ENCODE peak calls at places on chromosomes 3 and 15, in nine cellular contexts. J, Z, L, X, K, Q, R, I and A are unnamed samples.

GRCh38 chr3:183233986-183234385 is 19.1 kb upstream of the B3GNT5 start:
- DNase-seq in K (no peak), L (no peak), J (no peak), I (no peak), R (no peak), Q (no peak), Z (no peak), X (no peak), A (no peak)

GRCh38 chr3:64184621-64185020 is 40.6 kb downstream of the PRICKLE2 start:
- DNase-seq in J (no peak), K (no peak), I (no peak), X (no peak), L (no peak), Q (peak), R (no peak), Z (no peak), A (no peak)

GRCh38 chr15:45903283-45903682 is 268.5 kb downstream of the SQOR start:
- DNase-seq in I (no peak), L (no peak), J (no peak), Z (no peak), K (no peak), R (no peak), X (no peak), Q (no peak), A (no peak)

GRCh38 chr3:132038198-132038825 is 3.5 kb upstream of the CPNE4 start:
- DNase-seq in X (peak), J (no peak), L (no peak), I (no peak), R (no peak), Q (peak), K (peak), Z (no peak), A (peak)

GRCh38 chr3:54654776-54655175 is 273.1 kb downstream of the LRTM1 start:
- DNase-seq in J (no peak), X (no peak), I (no peak), R (no peak), Z (no peak), L (no peak), K (no peak), Q (no peak), A (no peak)

GRCh38 chr3:127682576-127682975 is 9.8 kb downstream of the ABTB1 start:
- DNase-seq in L (peak), K (no peak), R (no peak), J (peak), I (peak), X (no peak), Z (no peak), Q (no peak), A (no peak)

GRCh38 chr3:156599475-156599874 is 44.6 kb upstream of the SSR3 start:
- DNase-seq in R (no peak), J (no peak), L (no peak), X (no peak), Z (no peak), Q (no peak), I (no peak), K (no peak), A (no peak)

GRCh38 chr15:71683401-71684274 is 126.7 kb upstream of the NR2E3 start:
- DNase-seq in X (no peak), Z (no peak), L (no peak), K (no peak), I (no peak), J (no peak), R (no peak), Q (no peak), A (no peak)

GRCh38 chr3:138812806-138813205 is 21.9 kb downstream of the PIK3CB start:
- DNase-seq in Q (no peak), Z (no peak), X (no peak), K (no peak), R (no peak), L (no peak), I (no peak), J (no peak), A (no peak)

GRCh38 chr3:149703474-149703873 is 45.6 kb upstream of the WWTR1 start:
- DNase-seq in Z (no peak), J (no peak), Q (no peak), L (peak), X (no peak), I (no peak), K (no peak), R (no peak), A (no peak)

GRCh38 chr3:148331111-148331818 is 366.4 kb upstream of the AGTR1 start:
- DNase-seq in Q (no peak), L (no peak), X (no peak), Z (no peak), K (no peak), R (no peak), J (no peak), I (no peak), A (no peak)

GRCh38 chr3:129052675-129053074 is 7.9 kb upstream of the GP9 start:
- DNase-seq in J (no peak), Z (no peak), L (peak), X (no peak), I (no peak), K (no peak), R (no peak), Q (no peak), A (no peak)

GRCh38 chr3:63343674-63344073 is 65.6 kb downstream of the SYNPR start:
- DNase-seq in J (peak), Q (peak), R (peak), X (peak), K (no peak), Z (no peak), L (peak), I (peak), A (no peak)

GRCh38 chr3:127441764-127442163 is 148.8 kb downstream of the TPRA1 start:
- DNase-seq in K (no peak), R (no peak), Q (no peak), I (peak), L (no peak), J (no peak), X (no peak), Z (no peak), A (no peak)

GRCh38 chr3:39381432-39381831 is 1.7 kb upstream of the SLC25A38 start:
- DNase-seq in Z (no peak), X (no peak), J (no peak), Q (no peak), L (no peak), K (no peak), R (no peak), I (no peak), A (no peak)

GRCh38 chr3:156793400-156793799 is 32.8 kb upstream of the LEKR1 start:
- DNase-seq in Z (no peak), I (no peak), L (no peak), R (no peak), X (no peak), K (no peak), Q (no peak), J (no peak), A (no peak)

GRCh38 chr3:187748050-187748481 is 2.8 kb upstream of the BCL6 start:
- DNase-seq in Z (no peak), R (peak), K (peak), I (peak), Q (peak), X (peak), J (peak), L (peak), A (peak)

GRCh38 chr3:115164374-115165221 is 17.5 kb upstream of the ZBTB20 start:
- DNase-seq in Q (no peak), L (no peak), X (no peak), J (no peak), I (no peak), K (no peak), Z (no peak), R (no peak), A (no peak)

GRCh38 chr3:132317229-132317948 is at the start of gene ACP3:
- DNase-seq in Z (peak), I (peak), R (peak), K (peak), J (no peak), Q (peak), X (peak), L (peak), A (peak)

GRCh38 chr15:69983696-69984265 is 113.9 kb downstream of the TLE3 start:
- DNase-seq in J (no peak), Q (peak), Z (no peak), L (no peak), I (no peak), X (no peak), K (no peak), R (no peak), A (no peak)

GRCh38 chr15:71397377-71397776 is 282.1 kb downstream of the THSD4 start:
- DNase-seq in X (no peak), Q (no peak), Z (no peak), I (no peak), K (no peak), R (no peak), L (no peak), J (no peak), A (no peak)

GRCh38 chr3:177144922-177145321 is 52.4 kb downstream of the TBL1XR1 start:
- DNase-seq in I (no peak), Z (peak), R (peak), K (peak), J (no peak), Q (peak), L (no peak), X (peak), A (peak)

GRCh38 chr15:70880781-70881180 is 11.5 kb downstream of the THAP10 start:
- DNase-seq in I (no peak), X (no peak), K (no peak), R (no peak), Q (no peak), J (no peak), L (no peak), Z (no peak), A (no peak)

GRCh38 chr3:158801200-158801599 is 654 bp upstream of the MFSD1 start:
- DNase-seq in R (no peak), J (no peak), Q (peak), X (no peak), K (peak), Z (no peak), L (peak), I (no peak), A (no peak)

GRCh38 chr3:13705051-13705450 is 156.1 kb downstream of the FBLN2 start:
- DNase-seq in X (no peak), R (no peak), Q (no peak), K (no peak), I (no peak), L (no peak), Z (no peak), J (no peak), A (no peak)

GRCh38 chr15:29312387-29312786 is 42.8 kb upstream of the NSMCE3 start:
- DNase-seq in Z (no peak), L (no peak), R (no peak), K (no peak), Q (peak), X (no peak), I (no peak), J (no peak), A (no peak)

GRCh38 chr3:126986001-126986400 is 3.1 kb downstream of the PLXNA1 start:
- DNase-seq in J (no peak), I (no peak), Z (no peak), Q (no peak), L (no peak), R (no peak), K (no peak), X (no peak), A (no peak)

GRCh38 chr3:14064910-14065309 is 59.8 kb downstream of the CHCHD4 start:
- DNase-seq in K (no peak), X (no peak), Z (no peak), R (no peak), Q (no peak), L (no peak), I (no peak), J (no peak), A (no peak)

GRCh38 chr15:38458646-38459045 is 4.7 kb downstream of the FAM98B start:
- DNase-seq in Q (no peak), K (no peak), R (no peak), X (no peak), I (no peak), L (no peak), J (no peak), Z (no peak), A (no peak)

GRCh38 chr15:65058394-65059368 is 9.1 kb downstream of the RASL12 start:
- DNase-seq in K (no peak), R (no peak), Q (no peak), Z (no peak), I (no peak), J (no peak), X (no peak), L (no peak), A (no peak)

GRCh38 chr15:74399511-74400312 is 32.3 kb upstream of the CYP11A1 start:
- DNase-seq in I (no peak), K (no peak), Q (peak), X (peak), L (no peak), R (peak), Z (no peak), J (no peak), A (no peak)

GRCh38 chr15:70748281-70748747 is 15.0 kb downstream of the UACA start:
- DNase-seq in K (no peak), Q (no peak), L (no peak), R (no peak), J (no peak), I (no peak), Z (no peak), X (no peak), A (no peak)

GRCh38 chr3:10292505-10293419 is at the start of gene GHRL:
- DNase-seq in Q (no peak), I (no peak), X (no peak), Z (no peak), K (peak), J (no peak), R (no peak), L (no peak), A (peak)

GRCh38 chr15:64146885-64147681 is 4.4 kb upstream of the SNX22 start:
- DNase-seq in Q (no peak), K (no peak), I (no peak), J (no peak), R (no peak), L (peak), Z (no peak), X (no peak), A (no peak)

GRCh38 chr3:8238434-8238833 is 263.2 kb upstream of the LMCD1 start:
- DNase-seq in Q (no peak), J (no peak), K (no peak), L (no peak), X (no peak), Z (no peak), R (no peak), I (no peak), A (no peak)
- TF ChIP-seq CTCF in Q (no peak), J (no peak), K (no peak), L (no peak), X (no peak), Z (no peak), R (no peak), I (no peak), A (no peak)

DNA sequence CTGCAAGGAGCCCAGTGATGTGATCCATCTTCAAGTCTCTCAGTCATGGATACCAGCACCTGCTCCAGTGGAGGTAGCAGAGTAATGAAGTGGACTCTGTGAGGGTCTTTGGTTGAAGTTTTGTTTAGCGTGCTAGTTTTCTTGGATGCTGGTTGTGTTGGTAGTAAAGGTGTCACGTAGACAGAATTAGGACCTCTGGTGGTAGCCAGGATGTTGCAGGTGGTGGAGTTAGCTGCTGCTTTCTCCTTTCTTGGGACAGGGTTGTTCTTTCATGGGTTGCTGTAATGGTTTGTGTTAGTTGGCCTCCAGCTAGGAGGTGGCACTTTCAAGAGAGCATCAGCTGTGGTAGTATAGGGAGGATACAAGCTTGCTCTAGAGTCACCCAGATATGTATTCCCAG is 125.2 kb downstream of the ANXA2 start:
- DNase-seq in K (no peak), L (no peak), R (no peak), X (no peak), I (peak), Q (no peak), Z (no peak), J (no peak), A (no peak)
- TF ChIP-seq CTCF in K (no peak), L (no peak), R (no peak), X (peak), I (peak), Q (peak), Z (no peak), J (no peak), A (no peak)

DNA sequence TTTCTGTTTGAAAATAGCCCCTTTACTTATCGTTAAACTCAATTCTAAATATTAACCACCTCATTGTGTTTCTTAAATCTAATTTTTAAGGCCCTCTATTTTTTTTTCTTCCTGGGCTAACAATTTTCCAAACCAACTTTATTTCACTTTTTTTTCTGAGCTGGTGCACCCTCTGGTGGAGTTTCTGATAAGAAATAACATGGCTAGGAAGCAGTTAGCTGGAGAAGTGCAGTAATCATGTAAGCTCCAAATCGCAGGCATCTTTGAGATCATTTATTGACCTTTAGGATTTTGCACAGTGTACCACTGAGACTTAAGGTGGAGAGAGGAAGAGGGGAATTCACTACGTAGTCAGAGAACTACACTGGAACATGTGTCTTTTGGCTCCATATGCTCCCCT is 6.4 kb downstream of the TMEM207 start:
- DNase-seq in X (no peak), J (no peak), Z (no peak), K (no peak), Q (no peak), L (no peak), I (no peak), R (peak), A (no peak)
- TF ChIP-seq CTCF in X (peak), J (no peak), Z (no peak), K (no peak), Q (peak), L (no peak), I (peak), R (peak), A (no peak)

GRCh38 chr3:152574461-152575079 is 260.4 kb upstream of the P2RY1 start:
- DNase-seq in Q (peak), Z (no peak), X (peak), R (peak), L (peak), J (peak), K (peak), I (no peak), A (peak)
- TF ChIP-seq CTCF in Q (peak), Z (peak), X (peak), R (peak), L (peak), J (peak), K (peak), I (peak), A (peak)

DNA sequence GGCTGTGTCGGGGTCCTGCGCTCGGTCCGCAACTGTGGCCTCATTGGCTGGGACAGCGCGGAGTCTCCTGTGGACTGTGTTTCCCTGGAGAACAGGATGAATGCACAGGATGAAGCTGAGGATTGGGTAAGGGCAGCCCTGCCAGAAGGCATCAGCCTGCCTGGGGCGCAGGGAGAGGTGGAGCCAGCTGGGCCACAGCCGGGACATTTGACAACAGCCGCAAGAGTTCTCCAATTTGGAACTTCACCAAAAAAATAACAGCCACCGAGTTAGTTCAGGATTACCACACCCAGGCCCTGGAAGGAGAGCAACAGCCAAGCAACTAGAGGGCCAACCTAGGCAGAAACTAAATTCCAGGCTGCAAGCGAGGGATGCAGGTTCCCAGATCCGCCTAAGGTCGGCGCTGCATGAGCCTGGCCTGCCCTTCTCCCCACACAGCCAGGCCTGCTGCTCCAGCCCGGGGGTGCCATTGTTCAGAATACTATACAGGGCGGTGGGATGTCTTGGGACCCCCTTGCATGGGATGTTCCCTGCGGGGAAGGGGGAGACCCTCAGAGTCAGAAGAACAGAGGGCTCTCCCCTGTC is 229.3 kb downstream of the OCA2 start:
- DNase-seq in L (no peak), Z (no peak), I (no peak), X (no peak), R (no peak), Q (no peak), J (no peak), K (no peak), A (no peak)
- TF ChIP-seq CTCF in L (no peak), Z (no peak), I (no peak), X (no peak), R (no peak), Q (no peak), J (no peak), K (no peak), A (no peak)

DNA sequence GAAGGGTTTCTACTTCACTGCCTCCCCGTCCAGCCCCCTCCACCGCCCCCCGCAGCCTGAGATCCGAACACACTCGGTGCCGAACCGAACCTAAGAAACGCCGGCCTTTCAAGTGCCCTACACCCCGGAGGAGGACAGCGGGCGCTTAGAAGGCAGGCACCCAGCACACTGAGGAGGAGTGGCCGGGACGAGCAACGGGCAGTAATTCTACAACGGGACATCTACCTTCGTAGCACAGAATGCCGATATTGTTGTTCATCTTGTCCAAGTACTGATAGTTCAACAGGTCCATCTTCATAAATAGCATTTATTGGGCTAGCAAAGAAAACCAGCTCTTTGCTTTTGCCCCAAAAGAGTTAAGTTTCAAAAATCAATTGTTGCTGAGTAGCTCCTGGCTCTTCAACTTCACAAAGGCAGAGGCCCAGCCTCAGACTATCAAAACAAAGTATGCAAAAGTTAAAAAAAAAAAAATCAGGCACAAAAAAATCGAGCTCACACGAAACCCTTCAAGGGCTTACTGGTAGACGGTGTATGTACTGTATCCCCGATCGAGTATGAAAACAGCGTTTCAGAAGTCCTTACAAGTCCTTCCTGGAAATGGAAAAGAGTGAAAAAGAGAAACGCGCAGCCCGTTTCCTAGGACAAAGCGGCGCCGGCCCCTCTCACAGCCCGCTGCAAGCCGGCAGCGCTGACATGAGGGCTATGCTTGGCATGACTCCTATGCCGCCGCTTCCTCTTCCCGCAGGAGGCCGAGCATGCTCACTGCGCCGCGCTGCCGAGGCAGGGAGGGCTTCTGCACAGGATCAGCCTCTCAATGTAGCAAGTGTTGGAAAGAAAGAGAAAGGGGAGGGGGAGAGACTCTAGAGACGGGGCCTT is at the start of gene VGLL4:
- DNase-seq in Q (peak), X (peak), R (peak), J (peak), K (peak), I (peak), Z (no peak), L (peak), A (peak)
- TF ChIP-seq CTCF in Q (peak), X (peak), R (no peak), J (no peak), K (no peak), I (no peak), Z (no peak), L (no peak), A (no peak)

GRCh38 chr3:119035014-119035346 is 334 bp upstream of the IGSF11 start:
- DNase-seq in I (no peak), Z (no peak), R (no peak), X (no peak), L (no peak), Q (no peak), K (no peak), J (no peak), A (no peak)
- TF ChIP-seq CTCF in I (no peak), Z (no peak), R (peak), X (peak), L (no peak), Q (peak), K (no peak), J (peak), A (no peak)